ENCODE peak calls at places on chromosome 18, in five cellular contexts. D, F, X, Y and J are unnamed samples.

GRCh38 chr18:31555971-31556747 is 35.5 kb upstream of the TTR start:
- DNase-seq in D (peak), F (peak), X (no peak), Y (no peak), J (peak)

GRCh38 chr18:3360211-3360610 is 89.8 kb upstream of the TGIF1 start:
- DNase-seq in D (peak), F (no peak), X (no peak), Y (no peak), J (peak)

GRCh38 chr18:74571895-74572680 is 25.6 kb upstream of the ZNF407 start:
- DNase-seq in D (no peak), F (no peak), X (no peak), Y (no peak), J (no peak)

GRCh38 chr18:33820517-33821368 is 242.7 kb downstream of the ASXL3 start:
- DNase-seq in D (peak), F (no peak), X (no peak), Y (no peak), J (peak)

GRCh38 chr18:52339891-52340371 is at the start of gene DCC:
- DNase-seq in D (peak), F (peak), X (no peak), Y (no peak), J (peak)

GRCh38 chr18:47953471-47953931 is 23.0 kb upstream of the SMAD2 start:
- DNase-seq in D (peak), F (peak), X (no peak), Y (peak), J (peak)

GRCh38 chr18:3048121-3048520 is 35.2 kb upstream of the LPIN2 start:
- DNase-seq in D (no peak), F (no peak), X (no peak), Y (no peak), J (no peak)

GRCh38 chr18:63970803-63971191 is 916 bp downstream of the SERPINB8 start:
- DNase-seq in D (peak), F (no peak), X (peak), Y (peak), J (peak)

GRCh38 chr18:77461062-77461693 is 211.5 kb downstream of the GALR1 start:
- DNase-seq in D (peak), F (no peak), X (no peak), Y (no peak), J (peak)

GRCh38 chr18:9716780-9717563 is 8.9 kb downstream of the RAB31 start:
- DNase-seq in D (no peak), F (no peak), X (no peak), Y (no peak), J (no peak)

GRCh38 chr18:79765491-79766245 is 32.1 kb upstream of the KCNG2 start:
- DNase-seq in D (no peak), F (peak), X (no peak), Y (no peak), J (no peak)

GRCh38 chr18:52570975-52571374 is 231.0 kb downstream of the DCC start:
- DNase-seq in D (no peak), F (no peak), X (no peak), Y (no peak), J (no peak)

GRCh38 chr18:69795785-69796184 is 151.9 kb downstream of the CD226 start:
- DNase-seq in D (peak), F (no peak), X (no peak), Y (no peak), J (peak)

GRCh38 chr18:43526436-43527150 is 249.3 kb upstream of the SYT4 start:
- DNase-seq in D (no peak), F (no peak), X (no peak), Y (no peak), J (no peak)

GRCh38 chr18:50104421-50104820 is 90.5 kb downstream of the MYO5B start:
- DNase-seq in D (no peak), F (no peak), X (no peak), Y (no peak), J (no peak)

GRCh38 chr18:79403723-79404566 is 8.2 kb downstream of the NFATC1 start:
- DNase-seq in D (no peak), F (no peak), X (no peak), Y (peak), J (no peak)

GRCh38 chr18:27785815-27786537 is 391.0 kb downstream of the CDH2 start:
- DNase-seq in D (no peak), F (no peak), X (no peak), Y (no peak), J (peak)

GRCh38 chr18:398866-399637 is 101.4 kb downstream of the COLEC12 start:
- DNase-seq in D (no peak), F (no peak), X (no peak), Y (no peak), J (no peak)

GRCh38 chr18:74840492-74841167 is 243.0 kb downstream of the ZNF407 start:
- DNase-seq in D (peak), F (peak), X (no peak), Y (no peak), J (no peak)

GRCh38 chr18:54284967-54285785 is 15.9 kb downstream of the POLI start:
- DNase-seq in D (peak), F (peak), X (no peak), Y (no peak), J (no peak)

GRCh38 chr18:23401400-23402347 is 51.4 kb upstream of the RIOK3 start:
- DNase-seq in D (peak), F (no peak), X (no peak), Y (no peak), J (peak)

GRCh38 chr18:9724797-9725196 is 16.7 kb downstream of the RAB31 start:
- DNase-seq in D (no peak), F (no peak), X (no peak), Y (no peak), J (no peak)

GRCh38 chr18:53745228-53745967 is 479.1 kb downstream of the MBD2 start:
- DNase-seq in D (no peak), F (peak), X (no peak), Y (no peak), J (no peak)

GRCh38 chr18:11791131-11791530 is 60.1 kb upstream of the CHMP1B start:
- DNase-seq in D (peak), F (no peak), X (no peak), Y (no peak), J (no peak)

GRCh38 chr18:65768379-65768778 is 17.6 kb downstream of the CDH7 start:
- DNase-seq in D (no peak), F (no peak), X (no peak), Y (no peak), J (no peak)

GRCh38 chr18:63317556-63317946 is 2.0 kb downstream of the BCL2 start:
- DNase-seq in D (no peak), F (no peak), X (no peak), Y (no peak), J (no peak)

GRCh38 chr18:2846638-2847340 is at the start of gene EMILIN2:
- DNase-seq in D (peak), F (peak), X (peak), Y (peak), J (peak)

GRCh38 chr18:63872586-63872985 is 14.9 kb upstream of the SERPINB2 start:
- DNase-seq in D (no peak), F (peak), X (no peak), Y (no peak), J (no peak)

GRCh38 chr18:49398331-49398730 is 62.1 kb downstream of the DYM start:
- DNase-seq in D (no peak), F (no peak), X (no peak), Y (no peak), J (no peak)

GRCh38 chr18:63162271-63163014 is 157.1 kb downstream of the BCL2 start:
- DNase-seq in D (no peak), F (peak), X (no peak), Y (no peak), J (no peak)